ENCODE peak calls at places on chromosomes 7 and 10, in seven cellular contexts. T is GM19239; K is amniotic stem cell; I is sciatic nerve; M is SK-N-DZ; W is stimulated activated CD4-positive, alpha-beta T cell treated with anti-CD3 and anti-CD28 coated beads, Interleukin-12 subunit alpha, Interleukin-12 subunit beta, amount 100 ng/mL, for 48 hours; D is RCC 7860. Y is an unnamed sample.

GRCh38 chr10:63722537-63722936 is 201.3 kb downstream of the REEP3 start:
- DNase-seq in D (no peak), T (no peak), K (no peak), W (no peak), I (no peak), M (peak), Y (no peak)

GRCh38 chr10:104327745-104328635 is 10.3 kb downstream of the ITPRIP start:
- DNase-seq in M (no peak), W (no peak), I (no peak), T (no peak), D (peak), K (peak), Y (peak)

GRCh38 chr10:100909506-100910260 is 3.1 kb upstream of the SLF2 start:
- DNase-seq in W (no peak), K (no peak), I (no peak), M (peak), T (no peak), D (no peak), Y (no peak)

GRCh38 chr7:45026984-45027773 is 27.2 kb downstream of the CCM2 start:
- DNase-seq in W (no peak), D (no peak), K (no peak), T (peak), M (no peak), I (no peak), Y (no peak)

GRCh38 chr10:123614888-123615287 is 51.3 kb upstream of the GPR26 start:
- DNase-seq in W (peak), I (peak), M (peak), D (no peak), K (peak), T (peak), Y (no peak)

GRCh38 chr10:31457858-31458257 is 138.8 kb downstream of the ZEB1 start:
- DNase-seq in D (no peak), W (no peak), K (no peak), I (no peak), T (no peak), M (no peak), Y (no peak)

GRCh38 chr10:92219516-92219915 is 71.4 kb downstream of the CPEB3 start:
- DNase-seq in W (no peak), M (no peak), T (no peak), I (no peak), K (no peak), D (no peak), Y (no peak)

GRCh38 chr7:6074612-6075380 is 43.6 kb downstream of the ANKRD61 start:
- DNase-seq in T (no peak), K (no peak), W (no peak), I (no peak), D (no peak), M (no peak), Y (no peak)

GRCh38 chr7:32890553-32891045 is 961 bp downstream of the KBTBD2 start:
- DNase-seq in M (peak), I (no peak), T (peak), D (no peak), K (peak), W (peak), Y (no peak)

GRCh38 chr7:29408841-29409243 is 154.8 kb upstream of the PRR15 start:
- DNase-seq in I (peak), T (peak), K (peak), D (peak), W (peak), M (peak), Y (no peak)

GRCh38 chr7:70132802-70133201 is 534.5 kb downstream of the AUTS2 start:
- DNase-seq in D (no peak), K (no peak), W (no peak), T (no peak), M (peak), I (no peak), Y (no peak)

GRCh38 chr7:125491137-125491536 is 561.5 kb upstream of the POT1 start:
- DNase-seq in T (no peak), D (no peak), W (no peak), M (no peak), K (no peak), I (no peak), Y (no peak)

GRCh38 chr10:110916554-110917346 is 2.2 kb downstream of the BBIP1 start:
- DNase-seq in K (peak), I (no peak), D (peak), T (no peak), W (no peak), M (no peak), Y (no peak)

GRCh38 chr10:31103096-31103495 is 71.4 kb upstream of the ZNF438 start:
- DNase-seq in I (no peak), W (no peak), K (no peak), M (peak), D (no peak), T (no peak), Y (no peak)

GRCh38 chr10:79192677-79193003 is 123.9 kb downstream of the ZMIZ1 start:
- DNase-seq in D (peak), W (no peak), T (no peak), M (no peak), I (no peak), K (no peak), Y (no peak)

GRCh38 chr10:103576862-103577261 is 83.4 kb downstream of the NEURL1 start:
- DNase-seq in D (no peak), I (no peak), M (no peak), W (no peak), K (no peak), T (no peak), Y (no peak)

GRCh38 chr7:73520673-73521635 is 1.1 kb downstream of the BAZ1B start:
- DNase-seq in M (no peak), D (no peak), I (no peak), K (no peak), W (no peak), T (no peak), Y (peak)

GRCh38 chr7:50733552-50733951 is 49.1 kb downstream of the GRB10 start:
- DNase-seq in I (no peak), D (peak), T (no peak), K (no peak), W (no peak), M (no peak), Y (no peak)

GRCh38 chr10:90621577-90621976 is 236.3 kb downstream of the HTR7 start:
- DNase-seq in I (no peak), D (no peak), T (no peak), W (no peak), M (no peak), K (no peak), Y (no peak)

GRCh38 chr10:86262671-86263165 is 103.9 kb downstream of the GRID1 start:
- DNase-seq in M (no peak), T (no peak), W (no peak), I (peak), D (no peak), K (no peak), Y (no peak)

GRCh38 chr7:107879400-107880035 is 11.5 kb upstream of the DLD start:
- DNase-seq in M (peak), W (no peak), K (peak), I (no peak), D (peak), T (no peak), Y (no peak)

GRCh38 chr10:103765981-103766380 is 89.4 kb downstream of the SH3PXD2A start:
- DNase-seq in W (peak), K (no peak), M (no peak), D (peak), T (no peak), I (no peak), Y (no peak)

GRCh38 chr7:5773661-5774086 is 7.8 kb downstream of the RNF216 start:
- DNase-seq in I (no peak), W (peak), T (no peak), D (peak), K (peak), M (no peak), Y (no peak)

GRCh38 chr10:86596266-86596665 is 58.1 kb upstream of the OPN4 start:
- DNase-seq in I (peak), M (no peak), T (no peak), D (no peak), K (no peak), W (no peak), Y (peak)

GRCh38 chr7:43463401-43463980 is 119.4 kb upstream of the STK17A start:
- DNase-seq in T (no peak), I (no peak), M (no peak), D (no peak), W (no peak), K (no peak), Y (no peak)